ENCODE peak calls at places on chromosome X, in nine cellular contexts. One of them, this sample, is unnamed.

GRCh38 chrX:136691028-136691809 is 43.3 kb downstream of the CD40LG start:
- DNase-seq in fibroblast of pulmonary artery: no peak
- DNase-seq in neural progenitor cell: no peak
- DNase-seq in BJ: no peak
- DNase-seq in lower leg skin: no peak
- DNase-seq in CD8-positive, alpha-beta T cell: no peak
- DNase-seq in suprapubic skin: no peak
- DNase-seq in GM23248: no peak
- DNase-seq in spleen: no peak
- DNase-seq in this sample: no peak

GRCh38 chrX:95056901-95057300 is 1382.9 kb downstream of the FAM133A start:
- DNase-seq in fibroblast of pulmonary artery: peak; percentile 23
- DNase-seq in neural progenitor cell: peak; percentile 27
- DNase-seq in BJ: no peak
- DNase-seq in lower leg skin: no peak
- DNase-seq in CD8-positive, alpha-beta T cell: no peak
- DNase-seq in suprapubic skin: no peak
- DNase-seq in GM23248: peak; percentile 36
- DNase-seq in spleen: no peak
- DNase-seq in this sample: no peak

GRCh38 chrX:81174286-81174685 is 27.4 kb downstream of the HMGN5 start:
- DNase-seq in fibroblast of pulmonary artery: peak; percentile 47
- DNase-seq in neural progenitor cell: no peak
- DNase-seq in BJ: no peak
- DNase-seq in lower leg skin: no peak
- DNase-seq in CD8-positive, alpha-beta T cell: no peak
- DNase-seq in suprapubic skin: no peak
- DNase-seq in GM23248: peak; percentile 45
- DNase-seq in spleen: no peak
- DNase-seq in this sample: no peak

GRCh38 chrX:74325130-74326059 is 21.4 kb downstream of the ZCCHC13 start:
- DNase-seq in fibroblast of pulmonary artery: no peak
- DNase-seq in neural progenitor cell: peak; percentile 34
- DNase-seq in BJ: no peak
- DNase-seq in lower leg skin: no peak
- DNase-seq in CD8-positive, alpha-beta T cell: no peak
- DNase-seq in suprapubic skin: no peak
- DNase-seq in GM23248: no peak
- DNase-seq in spleen: no peak
- DNase-seq in this sample: no peak

GRCh38 chrX:9293051-9293496 is 171.8 kb upstream of the TBL1X start:
- DNase-seq in fibroblast of pulmonary artery: no peak
- DNase-seq in neural progenitor cell: peak; percentile 60
- DNase-seq in BJ: no peak
- DNase-seq in lower leg skin: no peak
- DNase-seq in CD8-positive, alpha-beta T cell: no peak
- DNase-seq in suprapubic skin: no peak
- DNase-seq in GM23248: no peak
- DNase-seq in spleen: no peak
- DNase-seq in this sample: no peak

GRCh38 chrX:35289952-35290351 is 347.4 kb downstream of the FAM47B start:
- DNase-seq in fibroblast of pulmonary artery: no peak
- DNase-seq in neural progenitor cell: no peak
- DNase-seq in BJ: no peak
- DNase-seq in lower leg skin: no peak
- DNase-seq in CD8-positive, alpha-beta T cell: no peak
- DNase-seq in suprapubic skin: no peak
- DNase-seq in GM23248: no peak
- DNase-seq in spleen: no peak
- DNase-seq in this sample: no peak

GRCh38 chrX:107632291-107632690 is 4.0 kb downstream of the PRPS1 start:
- DNase-seq in fibroblast of pulmonary artery: no peak
- DNase-seq in neural progenitor cell: no peak
- DNase-seq in BJ: no peak
- DNase-seq in lower leg skin: no peak
- DNase-seq in CD8-positive, alpha-beta T cell: no peak
- DNase-seq in suprapubic skin: no peak
- DNase-seq in GM23248: peak; percentile 39
- DNase-seq in spleen: no peak
- DNase-seq in this sample: no peak

GRCh38 chrX:12702509-12703091 is 88.6 kb upstream of the PRPS2 start:
- DNase-seq in fibroblast of pulmonary artery: peak; percentile 7
- DNase-seq in neural progenitor cell: peak; percentile 4
- DNase-seq in BJ: no peak
- DNase-seq in lower leg skin: no peak
- DNase-seq in CD8-positive, alpha-beta T cell: no peak
- DNase-seq in suprapubic skin: no peak
- DNase-seq in GM23248: no peak
- DNase-seq in spleen: no peak
- DNase-seq in this sample: no peak

GRCh38 chrX:155632424-155633100 is 19.8 kb upstream of the TMLHE start:
- DNase-seq in fibroblast of pulmonary artery: peak; percentile 4
- DNase-seq in neural progenitor cell: no peak
- DNase-seq in BJ: no peak
- DNase-seq in lower leg skin: no peak
- DNase-seq in CD8-positive, alpha-beta T cell: no peak
- DNase-seq in suprapubic skin: no peak
- DNase-seq in GM23248: peak; percentile 4
- DNase-seq in spleen: no peak
- DNase-seq in this sample: no peak

GRCh38 chrX:14039344-14039743 is 9.7 kb upstream of the GEMIN8 start:
- DNase-seq in fibroblast of pulmonary artery: peak; percentile 58
- DNase-seq in neural progenitor cell: peak; percentile 57
- DNase-seq in BJ: no peak
- DNase-seq in lower leg skin: no peak
- DNase-seq in CD8-positive, alpha-beta T cell: peak; percentile 57
- DNase-seq in suprapubic skin: no peak
- DNase-seq in GM23248: peak; percentile 39
- DNase-seq in spleen: no peak
- DNase-seq in this sample: peak; percentile 48

GRCh38 chrX:8879750-8880149 is 78.6 kb upstream of the FAM9A start:
- DNase-seq in fibroblast of pulmonary artery: peak; percentile 29
- DNase-seq in neural progenitor cell: peak; percentile 28
- DNase-seq in BJ: no peak
- DNase-seq in lower leg skin: no peak
- DNase-seq in CD8-positive, alpha-beta T cell: peak; percentile 17
- DNase-seq in suprapubic skin: no peak
- DNase-seq in GM23248: peak; percentile 25
- DNase-seq in spleen: no peak
- DNase-seq in this sample: no peak

GRCh38 chrX:19954707-19955106 is 36.2 kb downstream of the BCLAF3 start:
- DNase-seq in fibroblast of pulmonary artery: peak; percentile 15
- DNase-seq in neural progenitor cell: no peak
- DNase-seq in BJ: no peak
- DNase-seq in lower leg skin: no peak
- DNase-seq in CD8-positive, alpha-beta T cell: no peak
- DNase-seq in suprapubic skin: no peak
- DNase-seq in GM23248: peak; percentile 39
- DNase-seq in spleen: no peak
- DNase-seq in this sample: no peak

DNA sequence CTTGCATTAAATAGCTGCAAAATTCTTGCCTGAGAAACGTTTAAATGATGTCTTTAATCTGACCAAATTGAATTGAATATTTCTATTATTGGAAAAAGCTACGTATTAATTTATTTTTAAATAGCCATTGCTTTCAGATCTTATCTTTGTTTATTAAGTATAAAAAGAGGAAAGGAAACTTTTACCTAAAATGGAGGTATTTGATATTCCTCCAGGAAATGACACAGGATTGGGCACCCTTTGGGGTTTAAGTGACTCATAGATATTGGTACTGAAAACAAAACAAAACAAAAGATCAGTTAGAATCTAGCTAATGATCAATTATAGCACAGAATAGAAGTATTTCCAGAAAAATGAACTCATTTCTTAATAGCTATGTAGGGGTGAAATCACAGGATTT is 34.1 kb downstream of the PLS3 start:
- DNase-seq in fibroblast of pulmonary artery: peak; percentile 48
- DNase-seq in neural progenitor cell: no peak
- DNase-seq in BJ: no peak
- DNase-seq in lower leg skin: no peak
- DNase-seq in CD8-positive, alpha-beta T cell: no peak
- DNase-seq in suprapubic skin: no peak
- DNase-seq in GM23248: no peak
- DNase-seq in spleen: no peak
- DNase-seq in this sample: no peak
- H3K4me3 ChIP-seq in fibroblast of pulmonary artery: peak overlapping the region; percentile 48
- H3K4me3 ChIP-seq in neural progenitor cell: no peak overlapping the region
- H3K4me3 ChIP-seq in BJ: no peak overlapping the region
- H3K4me3 ChIP-seq in lower leg skin: no peak overlapping the region
- H3K4me3 ChIP-seq in CD8-positive, alpha-beta T cell: no peak overlapping the region
- H3K4me3 ChIP-seq in suprapubic skin: peak overlapping the region; percentile 38
- H3K4me3 ChIP-seq in GM23248: peak overlapping the region; percentile 12
- H3K4me3 ChIP-seq in spleen: no peak overlapping the region
- H3K4me3 ChIP-seq in this sample: no peak overlapping the region

GRCh38 chrX:11588097-11588496 is 77.6 kb downstream of the ARHGAP6 start:
- DNase-seq in fibroblast of pulmonary artery: no peak
- DNase-seq in neural progenitor cell: no peak
- DNase-seq in BJ: no peak
- DNase-seq in lower leg skin: no peak
- DNase-seq in CD8-positive, alpha-beta T cell: no peak
- DNase-seq in suprapubic skin: no peak
- DNase-seq in GM23248: no peak
- DNase-seq in spleen: no peak
- DNase-seq in this sample: no peak

GRCh38 chrX:11591712-11592351 is 73.9 kb downstream of the ARHGAP6 start:
- DNase-seq in fibroblast of pulmonary artery: no peak
- DNase-seq in neural progenitor cell: no peak
- DNase-seq in BJ: no peak
- DNase-seq in lower leg skin: no peak
- DNase-seq in CD8-positive, alpha-beta T cell: no peak
- DNase-seq in suprapubic skin: no peak
- DNase-seq in GM23248: no peak
- DNase-seq in spleen: no peak
- DNase-seq in this sample: no peak

GRCh38 chrX:11585174-11585573 is 80.5 kb downstream of the ARHGAP6 start:
- DNase-seq in fibroblast of pulmonary artery: no peak
- DNase-seq in neural progenitor cell: no peak
- DNase-seq in BJ: no peak
- DNase-seq in lower leg skin: no peak
- DNase-seq in CD8-positive, alpha-beta T cell: no peak
- DNase-seq in suprapubic skin: no peak
- DNase-seq in GM23248: no peak
- DNase-seq in spleen: no peak
- DNase-seq in this sample: no peak

DNA sequence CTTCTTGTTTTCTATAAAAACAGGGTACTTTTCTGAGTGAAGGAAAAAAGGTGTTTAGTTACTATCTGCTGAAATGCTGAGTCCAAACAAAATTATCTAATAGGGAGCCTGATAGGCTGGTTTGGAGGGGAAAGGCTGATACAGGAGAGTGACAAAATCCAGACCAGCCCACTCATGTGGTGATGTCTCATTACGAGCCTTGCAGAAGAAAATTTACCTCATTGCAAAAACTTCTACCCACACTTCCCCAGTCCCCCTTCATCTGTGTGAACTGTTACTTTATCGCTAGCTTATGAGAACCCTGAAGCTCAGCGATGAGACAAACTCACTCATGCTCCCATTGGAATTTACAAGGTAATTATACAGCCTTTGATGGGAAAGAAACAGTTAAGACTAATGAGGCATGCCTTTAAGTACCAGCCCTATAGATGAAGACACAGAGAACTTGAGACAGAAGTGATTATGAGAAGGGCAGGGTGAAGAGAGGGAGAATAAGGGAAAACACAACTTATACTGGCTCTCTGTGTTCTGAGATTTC is 76.1 kb downstream of the ARHGAP6 start:
- DNase-seq in fibroblast of pulmonary artery: no peak
- DNase-seq in neural progenitor cell: no peak
- DNase-seq in BJ: no peak
- DNase-seq in lower leg skin: no peak
- DNase-seq in CD8-positive, alpha-beta T cell: no peak
- DNase-seq in suprapubic skin: no peak
- DNase-seq in GM23248: no peak
- DNase-seq in spleen: no peak
- DNase-seq in this sample: no peak
- H3K4me3 ChIP-seq in fibroblast of pulmonary artery: no peak overlapping the region
- H3K4me3 ChIP-seq in neural progenitor cell: no peak overlapping the region
- H3K4me3 ChIP-seq in BJ: no peak overlapping the region
- H3K4me3 ChIP-seq in lower leg skin: no peak overlapping the region
- H3K4me3 ChIP-seq in CD8-positive, alpha-beta T cell: no peak overlapping the region
- H3K4me3 ChIP-seq in suprapubic skin: no peak overlapping the region
- H3K4me3 ChIP-seq in GM23248: no peak overlapping the region
- H3K4me3 ChIP-seq in spleen: no peak overlapping the region
- H3K4me3 ChIP-seq in this sample: no peak overlapping the region

GRCh38 chrX:120486786-120487185 is 17.7 kb upstream of the LAMP2 start:
- DNase-seq in fibroblast of pulmonary artery: no peak
- DNase-seq in neural progenitor cell: no peak
- DNase-seq in BJ: no peak
- DNase-seq in lower leg skin: no peak
- DNase-seq in CD8-positive, alpha-beta T cell: no peak
- DNase-seq in suprapubic skin: no peak
- DNase-seq in GM23248: no peak
- DNase-seq in spleen: no peak
- DNase-seq in this sample: no peak

DNA sequence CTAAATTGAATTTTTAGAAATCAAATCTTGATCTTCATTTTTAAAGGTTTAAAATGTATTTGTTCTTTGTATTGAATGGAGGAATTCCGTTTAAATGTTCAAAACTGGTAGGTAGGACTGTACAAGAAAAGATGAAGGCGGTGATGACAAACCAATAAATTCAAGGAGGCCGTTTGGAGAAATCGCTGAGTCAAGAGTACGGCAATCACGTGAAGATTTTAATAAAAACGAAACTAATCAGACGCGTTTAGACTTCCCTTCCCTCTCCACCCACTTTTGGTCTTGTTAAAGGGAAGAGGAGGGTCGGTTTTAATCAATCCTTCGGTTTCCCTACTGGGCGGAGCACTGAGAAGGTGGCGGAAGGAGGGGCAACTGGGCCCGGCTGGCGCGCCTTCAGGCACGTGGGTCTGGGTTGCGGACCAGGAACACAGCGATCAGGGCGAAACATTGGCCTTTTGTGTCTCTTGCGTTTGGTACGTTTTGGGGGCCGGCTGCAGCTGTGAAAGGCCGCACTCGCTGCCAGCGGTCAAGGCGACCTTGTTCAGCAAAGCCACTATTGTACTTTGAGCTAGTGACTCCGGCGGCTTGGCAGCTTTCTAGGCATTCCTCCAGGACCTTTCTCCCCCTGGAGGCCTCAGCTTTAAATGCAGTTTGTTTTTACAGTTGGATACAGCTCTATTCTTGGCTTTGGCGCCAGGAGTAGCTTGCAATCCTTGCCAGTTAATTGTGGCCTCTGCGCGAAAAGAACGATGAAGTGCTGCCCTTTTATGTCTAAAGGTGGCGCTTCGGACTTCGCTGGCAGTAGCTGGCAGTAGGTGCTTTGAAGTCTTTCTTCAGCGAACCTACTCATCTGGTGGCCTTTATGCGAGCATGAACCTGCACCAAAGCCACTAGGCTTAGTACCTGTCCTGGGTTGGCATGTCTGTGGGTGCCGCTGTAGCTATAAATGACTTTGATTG is 16.7 kb upstream of the LAMP2 start:
- DNase-seq in fibroblast of pulmonary artery: peak; percentile 85
- DNase-seq in neural progenitor cell: peak; percentile 74
- DNase-seq in BJ: peak; percentile 44
- DNase-seq in lower leg skin: peak; percentile 90
- DNase-seq in CD8-positive, alpha-beta T cell: peak; percentile 44
- DNase-seq in suprapubic skin: peak; percentile 75
- DNase-seq in GM23248: peak; percentile 82
- DNase-seq in spleen: peak; percentile 89
- DNase-seq in this sample: peak; percentile 94
- H3K4me3 ChIP-seq in fibroblast of pulmonary artery: peak overlapping the region; percentile 53
- H3K4me3 ChIP-seq in neural progenitor cell: peak overlapping the region; percentile 39
- H3K4me3 ChIP-seq in BJ: peak overlapping the region; percentile 49
- H3K4me3 ChIP-seq in lower leg skin: peak overlapping the region; percentile 9
- H3K4me3 ChIP-seq in CD8-positive, alpha-beta T cell: peak overlapping the region; percentile 75
- H3K4me3 ChIP-seq in suprapubic skin: peak overlapping the region; percentile 50
- H3K4me3 ChIP-seq in GM23248: peak overlapping the region; percentile 83
- H3K4me3 ChIP-seq in spleen: peak overlapping the region; percentile 39
- H3K4me3 ChIP-seq in this sample: peak overlapping the region; percentile 50

GRCh38 chrX:77785746-77786548 is at the start of gene ATRX:
- DNase-seq in fibroblast of pulmonary artery: peak; percentile 82
- DNase-seq in neural progenitor cell: peak; percentile 85
- DNase-seq in BJ: peak; percentile 20
- DNase-seq in lower leg skin: peak; percentile 93
- DNase-seq in CD8-positive, alpha-beta T cell: peak; percentile 73
- DNase-seq in suprapubic skin: peak; percentile 84
- DNase-seq in GM23248: peak; percentile 87
- DNase-seq in spleen: peak; percentile 91
- DNase-seq in this sample: peak; percentile 44
- H3K4me3 ChIP-seq in fibroblast of pulmonary artery: peak within 1 kb of the TSS; percentile 73
- H3K4me3 ChIP-seq in neural progenitor cell: peak within 1 kb of the TSS; percentile 80
- H3K4me3 ChIP-seq in BJ: peak within 1 kb of the TSS; percentile 71
- H3K4me3 ChIP-seq in lower leg skin: peak within 1 kb of the TSS; percentile 50
- H3K4me3 ChIP-seq in CD8-positive, alpha-beta T cell: peak within 1 kb of the TSS; percentile 93
- H3K4me3 ChIP-seq in suprapubic skin: peak within 1 kb of the TSS; percentile 61
- H3K4me3 ChIP-seq in GM23248: peak within 1 kb of the TSS; percentile 87
- H3K4me3 ChIP-seq in spleen: peak within 1 kb of the TSS; percentile 52
- H3K4me3 ChIP-seq in this sample: peak within 1 kb of the TSS; percentile 69

This sample was measured in dorsolateral prefrontal cortex.